ENCODE peak calls at places on chromosomes 6 and 20, in eight cellular contexts. J, C, I, Y, U, B, S and G are unnamed samples.

GRCh38 chr6:12241493-12242214 is 48.5 kb upstream of the EDN1 start:
- ATAC-seq in J (peak; percentile 88), C (no peak), I (no peak), Y (no peak), U (peak; percentile 54), B (no peak), S (peak; percentile 94), G (no peak)

GRCh38 chr20:32153156-32153665 is 43.7 kb downstream of the TM9SF4 start:
- ATAC-seq in J (no peak), C (no peak), I (no peak), Y (no peak), U (no peak), B (no peak), S (no peak), G (no peak)

GRCh38 chr6:13302291-13302690 is 26.0 kb downstream of the TBC1D7 start:
- ATAC-seq in J (no peak), C (no peak), I (no peak), Y (no peak), U (no peak), B (peak; percentile 33), S (no peak), G (no peak)

GRCh38 chr6:22290045-22290444 is 6.8 kb downstream of the PRL start:
- ATAC-seq in J (no peak), C (no peak), I (no peak), Y (no peak), U (no peak), B (no peak), S (no peak), G (no peak)

GRCh38 chr6:134175532-134176282 is 123.3 kb upstream of the SLC2A12 start:
- ATAC-seq in J (peak; percentile 2), C (peak; percentile 58), I (no peak), Y (no peak), U (peak; percentile 76), B (peak; percentile 45), S (peak; percentile 39), G (peak; percentile 48)

GRCh38 chr6:54204921-54205511 is 93.8 kb downstream of the MLIP start:
- ATAC-seq in J (no peak), C (no peak), I (no peak), Y (no peak), U (peak; percentile 32), B (peak; percentile 78), S (no peak), G (no peak)

GRCh38 chr20:25076731-25077609 is 5.0 kb downstream of the VSX1 start:
- ATAC-seq in J (peak; percentile 50), C (peak; percentile 72), I (peak; percentile 54), Y (no peak), U (peak; percentile 53), B (peak; percentile 36), S (peak; percentile 62), G (peak; percentile 53)

GRCh38 chr6:107264357-107264831 is 149.1 kb upstream of the BEND3 start:
- ATAC-seq in J (no peak), C (peak; percentile 98), I (no peak), Y (no peak), U (no peak), B (no peak), S (no peak), G (peak; percentile 95)

GRCh38 chr20:56995635-56996075 is 270.8 kb downstream of the BMP7 start:
- ATAC-seq in J (no peak), C (peak; percentile 60), I (no peak), Y (no peak), U (no peak), B (no peak), S (peak; percentile 31), G (peak; percentile 58)

GRCh38 chr20:6490849-6491248 is 276.6 kb upstream of the BMP2 start:
- ATAC-seq in J (no peak), C (no peak), I (no peak), Y (no peak), U (peak; percentile 18), B (no peak), S (peak; percentile 51), G (no peak)

GRCh38 chr6:148407372-148407771 is 64.7 kb downstream of the SASH1 start:
- ATAC-seq in J (no peak), C (peak; percentile 19), I (no peak), Y (no peak), U (peak; percentile 75), B (peak; percentile 50), S (peak; percentile 14), G (peak; percentile 73)

GRCh38 chr6:99151634-99152344 is 197.7 kb downstream of the FAXC start:
- ATAC-seq in J (peak; percentile 57), C (peak; percentile 78), I (no peak), Y (no peak), U (peak; percentile 74), B (peak; percentile 67), S (peak; percentile 54), G (no peak)

GRCh38 chr20:35151739-35152138 is 4.6 kb upstream of the EDEM2 start:
- ATAC-seq in J (no peak), C (no peak), I (no peak), Y (no peak), U (no peak), B (peak; percentile 64), S (no peak), G (no peak)

GRCh38 chr6:35710241-35710847 is 21.6 kb upstream of the FKBP5 start:
- ATAC-seq in J (peak; percentile 98), C (no peak), I (no peak), Y (peak; percentile 89), U (peak; percentile 67), B (peak; percentile 30), S (peak; percentile 84), G (peak; percentile 96)

GRCh38 chr20:46833360-46833759 is 61.3 kb upstream of the EYA2 start:
- ATAC-seq in J (no peak), C (no peak), I (peak; percentile 17), Y (no peak), U (no peak), B (no peak), S (no peak), G (no peak)

GRCh38 chr20:59560588-59561227 is 43.6 kb upstream of the PHACTR3 start:
- ATAC-seq in J (no peak), C (peak; percentile 79), I (no peak), Y (no peak), U (no peak), B (no peak), S (no peak), G (peak; percentile 52)

GRCh38 chr6:2412731-2413130 is 167.3 kb upstream of the GMDS start:
- ATAC-seq in J (no peak), C (no peak), I (no peak), Y (no peak), U (no peak), B (no peak), S (no peak), G (no peak)

GRCh38 chr20:62454936-62455673 is 20.7 kb downstream of the GATA5 start:
- ATAC-seq in J (no peak), C (no peak), I (no peak), Y (no peak), U (no peak), B (no peak), S (no peak), G (no peak)

GRCh38 chr20:673606-674005 is 2.0 kb downstream of the SCRT2 start:
- ATAC-seq in J (no peak), C (no peak), I (no peak), Y (no peak), U (no peak), B (no peak), S (no peak), G (no peak)

GRCh38 chr6:38673397-38674165 is 29.4 kb downstream of the GLO1 start:
- ATAC-seq in J (peak; percentile 78), C (no peak), I (peak; percentile 64), Y (no peak), U (no peak), B (no peak), S (peak; percentile 21), G (peak; percentile 15)

GRCh38 chr6:98014791-98015201 is 731.8 kb upstream of the MMS22L start:
- ATAC-seq in J (no peak), C (no peak), I (no peak), Y (no peak), U (no peak), B (no peak), S (no peak), G (no peak)

GRCh38 chr6:168374051-168374502 is 54.5 kb upstream of the DACT2 start:
- ATAC-seq in J (no peak), C (no peak), I (no peak), Y (no peak), U (no peak), B (no peak), S (no peak), G (no peak)

GRCh38 chr20:47306095-47306494 is 50.4 kb downstream of the ZMYND8 start:
- ATAC-seq in J (no peak), C (no peak), I (no peak), Y (no peak), U (no peak), B (no peak), S (no peak), G (no peak)

GRCh38 chr6:163413054-163413344 is 1.5 kb upstream of the QKI start:
- ATAC-seq in J (no peak), C (no peak), I (no peak), Y (no peak), U (no peak), B (no peak), S (no peak), G (no peak)